ENCODE peak calls at places on chromosomes 4 and X, in nine cellular contexts. Z, R, E, O, U, N, I, B and D are unnamed samples.

GRCh38 chr4:5749568-5749967 is 38.6 kb downstream of the EVC start:
- DNase-seq in Z (no peak), R (no peak), E (no peak), O (no peak), U (no peak), N (no peak), I (no peak), B (no peak), D (peak)

GRCh38 chr4:165709973-165710526 is 163.0 kb upstream of the TLL1 start:
- DNase-seq in Z (no peak), R (no peak), E (no peak), O (no peak), U (no peak), N (no peak), I (no peak), B (no peak), D (no peak)

GRCh38 chr4:72430050-72430449 is 139.0 kb downstream of the ADAMTS3 start:
- DNase-seq in Z (peak), R (no peak), E (no peak), O (no peak), U (peak), N (peak), I (no peak), B (no peak), D (no peak)

GRCh38 chrX:111244238-111244750 is 26.0 kb downstream of the CAPN6 start:
- DNase-seq in Z (no peak), R (no peak), E (no peak), O (peak), U (peak), N (no peak), I (peak), B (no peak), D (no peak)

GRCh38 chr4:121898150-121898549 is 27.9 kb upstream of the BBS7 start:
- DNase-seq in Z (no peak), R (no peak), E (no peak), O (peak), U (peak), N (no peak), I (no peak), B (no peak), D (no peak)

GRCh38 chr4:152508386-152508785 is 27.5 kb downstream of the FBXW7 start:
- DNase-seq in Z (no peak), R (no peak), E (no peak), O (no peak), U (no peak), N (no peak), I (no peak), B (no peak), D (no peak)

GRCh38 chr4:10273030-10273429 is 156.4 kb upstream of the WDR1 start:
- DNase-seq in Z (no peak), R (no peak), E (no peak), O (no peak), U (no peak), N (no peak), I (no peak), B (no peak), D (no peak)

GRCh38 chr4:133403913-133404312 is 254.8 kb downstream of the PCDH10 start:
- DNase-seq in Z (no peak), R (no peak), E (no peak), O (no peak), U (no peak), N (no peak), I (no peak), B (no peak), D (no peak)

GRCh38 chrX:41447897-41448296 is 754 bp downstream of the NYX start:
- DNase-seq in Z (no peak), R (no peak), E (no peak), O (no peak), U (no peak), N (no peak), I (no peak), B (no peak), D (no peak)

GRCh38 chrX:41445171-41445570 is 2.0 kb upstream of the NYX start:
- DNase-seq in Z (no peak), R (no peak), E (no peak), O (no peak), U (no peak), N (no peak), I (no peak), B (no peak), D (no peak)

GRCh38 chrX:41441934-41442823 is 5.0 kb upstream of the NYX start:
- DNase-seq in Z (peak), R (peak), E (peak), O (peak), U (peak), N (peak), I (peak), B (peak), D (peak)

GRCh38 chrX:41445781-41446358 is 1.3 kb upstream of the NYX start:
- DNase-seq in Z (peak), R (peak), E (no peak), O (no peak), U (no peak), N (no peak), I (no peak), B (no peak), D (no peak)

DNA sequence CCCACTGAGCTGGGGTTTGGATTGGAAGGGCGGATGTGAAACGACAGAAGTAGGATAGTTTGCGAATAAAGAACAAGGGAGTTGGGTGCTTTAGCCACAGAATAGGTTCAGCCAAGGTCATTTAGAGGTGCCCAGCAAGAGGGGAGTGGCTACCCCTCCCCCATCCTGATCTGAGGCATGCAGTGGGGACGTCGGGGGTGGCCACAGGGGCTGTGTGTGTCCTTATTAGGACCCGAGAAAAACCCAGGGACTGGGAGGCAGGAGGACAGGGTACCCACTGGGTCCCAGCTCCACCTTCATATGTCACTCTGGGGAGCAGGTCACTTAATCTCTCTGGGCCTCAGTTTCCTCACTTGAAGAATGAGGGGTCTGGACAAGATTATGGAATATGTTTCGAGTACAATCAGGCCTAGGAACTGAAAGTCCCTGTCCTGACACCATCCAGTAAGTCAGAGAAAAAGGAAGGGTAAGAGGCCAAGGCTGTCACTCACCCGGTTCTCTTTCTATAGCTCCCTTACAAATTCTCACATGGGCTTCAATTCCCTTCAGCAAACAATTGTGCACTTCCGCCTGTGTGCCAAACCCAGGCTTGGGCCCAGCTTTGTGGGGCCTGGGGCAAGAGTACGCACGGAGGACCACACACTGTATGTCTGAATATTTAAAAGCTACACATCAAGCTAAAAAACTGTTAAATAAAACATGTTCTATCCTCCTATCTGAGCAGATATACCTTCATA is 4.2 kb upstream of the NYX start:
- DNase-seq in Z (no peak), R (no peak), E (no peak), O (no peak), U (no peak), N (no peak), I (no peak), B (no peak), D (no peak)
- H3K4me3 ChIP-seq in Z (no peak), R (peak), E (no peak), O (peak), U (peak), N (peak), I (peak), B (no peak), D (peak)

DNA sequence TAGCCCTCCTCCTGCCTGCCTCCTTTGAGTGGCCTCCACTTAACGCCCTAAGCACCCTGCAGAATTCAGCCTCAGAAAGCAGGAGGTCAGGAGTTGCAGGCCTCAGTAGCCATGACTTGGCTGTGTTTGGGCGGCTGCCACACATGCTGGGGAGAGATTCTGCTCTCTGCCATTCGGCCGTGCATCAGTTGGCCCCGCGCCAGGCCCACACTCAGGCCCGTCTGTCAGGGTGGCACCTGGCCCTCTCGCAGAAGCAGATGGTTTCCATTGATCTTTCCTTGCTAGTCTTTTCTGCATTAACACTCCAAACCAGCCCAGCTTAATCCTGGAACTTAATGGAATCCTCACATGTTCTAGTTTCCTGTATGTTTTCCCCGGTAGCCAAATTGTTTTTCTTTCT is 30.7 kb upstream of the ATP6AP2 start:
- DNase-seq in Z (peak), R (peak), E (no peak), O (no peak), U (no peak), N (no peak), I (no peak), B (peak), D (no peak)
- H3K27ac ChIP-seq in Z (no peak), R (no peak), E (no peak), O (no peak), U (no peak), N (no peak), I (no peak), B (no peak), D (no peak)

GRCh38 chrX:101799387-101799786 is 132.4 kb downstream of the ZMAT1 start:
- DNase-seq in Z (peak), R (peak), E (peak), O (peak), U (peak), N (peak), I (peak), B (no peak), D (peak)

GRCh38 chrX:101803451-101803850 is 128.4 kb downstream of the ZMAT1 start:
- DNase-seq in Z (no peak), R (no peak), E (no peak), O (no peak), U (peak), N (no peak), I (peak), B (no peak), D (no peak)
- TF ChIP-seq CTCF in Z (peak), R (peak), E (peak), O (peak), U (peak), N (peak), I (peak), B (peak), D (no peak)

DNA sequence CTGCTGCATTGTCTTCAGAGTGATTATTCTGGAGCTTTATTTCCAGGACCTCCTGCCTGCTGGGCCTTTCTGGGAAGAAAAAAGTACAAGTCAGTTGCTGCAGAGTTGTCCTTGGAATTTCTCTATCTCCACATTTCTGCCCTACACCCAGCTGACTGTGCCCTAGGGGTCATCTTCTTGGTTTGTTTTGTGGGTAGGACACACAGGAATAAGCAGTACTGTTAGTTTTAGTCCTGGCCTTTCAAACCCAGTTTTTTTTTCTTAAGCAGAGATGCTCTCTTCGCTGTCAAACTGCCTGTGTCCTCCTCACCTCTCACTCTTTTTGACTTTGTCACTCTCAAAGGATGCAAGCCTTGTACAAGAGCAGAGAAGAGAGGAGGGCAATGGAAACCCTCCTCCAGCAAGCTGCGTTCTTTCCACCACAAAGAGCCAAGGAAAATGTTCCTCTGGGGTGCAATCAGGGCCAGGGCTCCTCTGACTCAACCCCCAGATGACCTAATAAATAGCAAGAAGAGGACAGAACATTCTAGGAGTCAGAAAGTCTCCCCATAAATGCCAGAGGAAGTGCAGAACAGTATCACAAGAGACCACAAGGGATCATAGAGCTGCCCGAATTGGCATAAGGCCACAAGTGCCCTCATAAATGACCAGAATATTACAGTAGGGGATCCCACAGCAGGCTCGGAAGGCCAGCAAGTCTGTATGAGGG is 186.2 kb downstream of the RCHY1 start:
- DNase-seq in Z (peak), R (no peak), E (no peak), O (no peak), U (no peak), N (no peak), I (no peak), B (no peak), D (peak)
- H3K4me3 ChIP-seq in Z (no peak), R (no peak), E (no peak), O (no peak), U (no peak), N (no peak), I (no peak), B (no peak), D (no peak)

DNA sequence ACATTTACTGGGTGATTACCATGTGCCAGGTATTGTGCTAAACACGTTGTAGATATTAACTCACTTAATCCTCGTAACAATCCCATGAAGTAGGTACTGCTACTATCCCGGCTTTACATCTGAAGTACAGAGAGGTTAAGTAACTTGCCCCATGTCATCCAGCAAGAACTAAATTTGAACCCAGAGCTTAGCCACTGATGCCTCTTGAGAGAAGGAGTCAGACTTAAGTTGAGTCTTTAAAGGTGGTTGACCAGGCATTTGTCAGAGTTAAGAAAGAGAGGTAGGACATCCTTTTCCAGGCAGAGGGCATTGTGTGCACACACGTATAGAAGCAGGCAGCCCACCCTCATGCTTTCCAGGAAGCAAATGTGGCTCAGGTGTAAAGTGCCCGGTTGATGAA is 431 bp upstream of the CD38 start:
- DNase-seq in Z (no peak), R (no peak), E (no peak), O (no peak), U (no peak), N (no peak), I (no peak), B (no peak), D (no peak)
- H3K27ac ChIP-seq in Z (no peak), R (no peak), E (peak), O (no peak), U (no peak), N (no peak), I (no peak), B (peak), D (no peak)

DNA sequence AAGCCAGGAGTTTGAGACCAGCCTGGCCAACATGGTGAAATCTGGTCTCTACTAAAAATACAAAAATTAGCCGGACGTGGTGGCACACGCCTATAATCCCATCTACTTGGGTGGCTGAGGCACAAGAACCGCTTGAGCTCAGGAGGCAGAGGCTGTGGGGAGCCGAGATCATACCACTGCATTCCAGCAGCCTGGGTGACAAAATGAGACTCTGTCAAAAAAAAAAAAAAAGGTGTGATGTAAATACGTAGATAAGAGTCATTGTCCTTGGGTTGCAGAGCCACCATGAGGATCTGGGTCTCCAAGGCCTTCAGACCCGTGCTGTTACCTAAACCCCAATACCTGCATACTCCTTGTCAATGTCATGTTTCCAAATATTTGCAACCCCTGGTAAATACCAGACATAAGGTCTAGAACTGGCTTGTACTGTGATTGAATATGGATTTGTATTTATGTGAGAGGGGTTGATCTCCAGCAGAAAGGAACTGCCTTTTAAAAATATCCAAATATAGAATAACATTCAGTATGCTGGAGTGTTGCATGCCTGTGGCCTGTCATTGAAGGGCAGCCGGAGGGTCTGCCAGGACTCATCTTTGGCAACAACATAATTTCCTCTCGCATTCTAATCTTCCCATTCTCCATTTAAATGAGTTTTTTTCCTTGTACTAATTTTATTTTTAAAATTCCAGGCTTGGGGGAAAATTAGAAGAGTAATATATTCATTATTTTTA is 40.4 kb downstream of the ATXN3L start:
- DNase-seq in Z (no peak), R (no peak), E (no peak), O (no peak), U (no peak), N (no peak), I (no peak), B (no peak), D (no peak)
- TF ChIP-seq CTCF in Z (no peak), R (no peak), E (no peak), O (no peak), U (no peak), N (no peak), I (no peak), B (no peak), D (no peak)

GRCh38 chrX:66015906-66016689 is 23.8 kb downstream of the VSIG4 start:
- DNase-seq in Z (no peak), R (no peak), E (no peak), O (no peak), U (no peak), N (no peak), I (no peak), B (no peak), D (no peak)

GRCh38 chrX:66018585-66019309 is 21.1 kb downstream of the VSIG4 start:
- DNase-seq in Z (no peak), R (no peak), E (no peak), O (no peak), U (no peak), N (no peak), I (no peak), B (no peak), D (no peak)

GRCh38 chrX:66015152-66015827 is 24.6 kb downstream of the VSIG4 start:
- DNase-seq in Z (peak), R (peak), E (peak), O (no peak), U (no peak), N (no peak), I (no peak), B (no peak), D (no peak)

GRCh38 chrX:66017659-66018170 is 22.2 kb downstream of the VSIG4 start:
- DNase-seq in Z (no peak), R (no peak), E (no peak), O (no peak), U (no peak), N (peak), I (no peak), B (no peak), D (no peak)

GRCh38 chrX:66016905-66017658 is 22.8 kb downstream of the VSIG4 start:
- DNase-seq in Z (no peak), R (no peak), E (no peak), O (no peak), U (no peak), N (no peak), I (no peak), B (no peak), D (no peak)
- H3K4me3 ChIP-seq in Z (no peak), R (no peak), E (no peak), O (no peak), U (no peak), N (no peak), I (no peak), B (no peak), D (peak)

GRCh38 chr4:76198411-76199237 is 15.0 kb downstream of the SCARB2 start:
- DNase-seq in Z (peak), R (no peak), E (peak), O (no peak), U (peak), N (peak), I (peak), B (no peak), D (peak)
- H3K27ac ChIP-seq in Z (peak), R (peak), E (peak), O (no peak), U (peak), N (peak), I (peak), B (peak), D (peak)